ENCODE peak calls at places on chromosomes 6 and 20, in five cellular contexts. E is tibial artery; P is cardiac muscle cell; G is stimulated activated CD4-positive, alpha-beta T cell treated with anti-CD3 and anti-CD28 coated beads, Interleukin-12 subunit alpha, Interleukin-12 subunit beta, amount 100 ng/mL, for 48 hours; D is GF-D8. O is an unnamed sample.

GRCh38 chr6:31901415-31901952 is 402 bp downstream of the ZBTB12 start:
- DNase-seq in E (peak), P (peak), G (peak), D (no peak), O (peak)

GRCh38 chr6:166957087-166957804 is 896 bp upstream of the RNASET2 start:
- DNase-seq in E (peak), P (peak), G (no peak), D (peak), O (no peak)

GRCh38 chr6:116090251-116090650 is 10.4 kb upstream of the NT5DC1 start:
- DNase-seq in E (no peak), P (no peak), G (no peak), D (no peak), O (no peak)

GRCh38 chr20:667351-668034 is 8.1 kb downstream of the SCRT2 start:
- DNase-seq in E (no peak), P (peak), G (peak), D (no peak), O (peak)

GRCh38 chr20:48723308-48724264 is 104.2 kb downstream of the PREX1 start:
- DNase-seq in E (peak), P (peak), G (no peak), D (peak), O (peak)

GRCh38 chr20:18672826-18673225 is 85.0 kb downstream of the DTD1 start:
- DNase-seq in E (no peak), P (no peak), G (no peak), D (no peak), O (no peak)

GRCh38 chr6:125749864-125750691 is 646 bp downstream of the HEY2 start:
- DNase-seq in E (peak), P (no peak), G (no peak), D (no peak), O (no peak)

GRCh38 chr20:14069796-14070195 is 74.5 kb downstream of the MACROD2 start:
- DNase-seq in E (no peak), P (no peak), G (no peak), D (no peak), O (peak)

GRCh38 chr6:43035495-43036194 is 14.2 kb downstream of the RRP36 start:
- DNase-seq in E (no peak), P (no peak), G (no peak), D (no peak), O (no peak)

GRCh38 chr6:12504325-12504966 is 212.1 kb upstream of the PHACTR1 start:
- DNase-seq in E (no peak), P (no peak), G (no peak), D (no peak), O (no peak)

GRCh38 chr6:70103798-70104197 is 199.1 kb downstream of the COL9A1 start:
- DNase-seq in E (no peak), P (no peak), G (no peak), D (no peak), O (no peak)

GRCh38 chr6:2684059-2684749 is 66.5 kb downstream of the MYLK4 start:
- DNase-seq in E (no peak), P (peak), G (no peak), D (no peak), O (peak)

GRCh38 chr20:64212750-64213149 is 42.8 kb upstream of the PCMTD2 start:
- DNase-seq in E (no peak), P (peak), G (no peak), D (no peak), O (peak)

GRCh38 chr6:160042014-160042773 is 73.3 kb downstream of the IGF2R start:
- DNase-seq in E (no peak), P (peak), G (no peak), D (no peak), O (peak)

GRCh38 chr6:22929228-22929627 is 359.9 kb downstream of the HDGFL1 start:
- DNase-seq in E (no peak), P (peak), G (no peak), D (no peak), O (no peak)

GRCh38 chr6:55705381-55705780 is 126.4 kb upstream of the HMGCLL1 start:
- DNase-seq in E (no peak), P (peak), G (no peak), D (peak), O (no peak)

GRCh38 chr20:63315240-63315981 is 22.4 kb downstream of the COL20A1 start:
- DNase-seq in E (peak), P (no peak), G (no peak), D (no peak), O (no peak)

GRCh38 chr6:134196568-134197301 is 121.2 kb downstream of the SGK1 start:
- DNase-seq in E (no peak), P (peak), G (no peak), D (no peak), O (no peak)

GRCh38 chr20:35732644-35732982 is 9.4 kb downstream of the RBM39 start:
- DNase-seq in E (no peak), P (no peak), G (no peak), D (no peak), O (no peak)

GRCh38 chr20:14775778-14776177 is 438.4 kb upstream of the FLRT3 start:
- DNase-seq in E (no peak), P (peak), G (no peak), D (no peak), O (peak)

GRCh38 chr6:161128680-161129196 is 137.2 kb downstream of the MAP3K4 start:
- DNase-seq in E (no peak), P (peak), G (peak), D (no peak), O (peak)

GRCh38 chr6:130945401-130945919 is 117.6 kb downstream of the EPB41L2 start:
- DNase-seq in E (no peak), P (peak), G (no peak), D (no peak), O (peak)

GRCh38 chr20:57781901-57782300 is 72.1 kb upstream of the PMEPA1 start:
- DNase-seq in E (no peak), P (no peak), G (no peak), D (no peak), O (no peak)

GRCh38 chr6:155155787-155156447 is 107.9 kb upstream of the CLDN20 start:
- DNase-seq in E (no peak), P (no peak), G (no peak), D (no peak), O (no peak)

GRCh38 chr6:82567621-82568020 is 204.0 kb downstream of the TPBG start:
- DNase-seq in E (no peak), P (no peak), G (no peak), D (no peak), O (no peak)

GRCh38 chr6:169453221-169453620 is 199.6 kb upstream of the THBS2 start:
- DNase-seq in E (no peak), P (no peak), G (no peak), D (no peak), O (no peak)

GRCh38 chr6:20998748-20999448 is 464.6 kb downstream of the CDKAL1 start:
- DNase-seq in E (no peak), P (no peak), G (no peak), D (no peak), O (no peak)

GRCh38 chr6:12963566-12963965 is 247.0 kb downstream of the PHACTR1 start:
- DNase-seq in E (no peak), P (no peak), G (no peak), D (no peak), O (no peak)

GRCh38 chr6:63066053-63066704 is 145.1 kb upstream of the FKBP1C start:
- DNase-seq in E (no peak), P (no peak), G (no peak), D (no peak), O (no peak)